ENCODE peak calls at places on chromosomes 1 and 21, in five cellular contexts. E is neural progenitor cell, O is K562, A is HepG2, D is GM12878. V is an unnamed sample.

GRCh38 chr1:228979325-228979699 is 244.0 kb downstream of the RHOU start:
- DNase-seq in E (no peak), O (no peak), A (no peak), D (no peak), V (no peak)

GRCh38 chr1:22949807-22950462 is 22.7 kb downstream of the LACTBL1 start:
- DNase-seq in E (no peak), O (no peak), A (no peak), D (no peak), V (no peak)

GRCh38 chr1:247113094-247113497 is 8.9 kb upstream of the ZNF669 start:
- DNase-seq in E (no peak), O (no peak), A (peak), D (no peak), V (no peak)

GRCh38 chr1:230867903-230868735 is at the start of gene C1orf198:
- DNase-seq in E (peak), O (peak), A (peak), D (no peak), V (no peak)

GRCh38 chr1:109764561-109765482 is 1.1 kb upstream of the EPS8L3 start:
- DNase-seq in E (no peak), O (no peak), A (no peak), D (no peak), V (no peak)

GRCh38 chr1:212035123-212035834 is at the start of the genes DTL and INTS7:
- DNase-seq in E (peak), O (peak), A (peak), D (peak), V (peak)

GRCh38 chr1:9453375-9454093 is 85.7 kb upstream of the SLC25A33 start:
- DNase-seq in E (no peak), O (no peak), A (no peak), D (no peak), V (no peak)

GRCh38 chr1:8560611-8561544 is 243.0 kb downstream of the SLC45A1 start:
- DNase-seq in E (peak), O (peak), A (peak), D (no peak), V (peak)

GRCh38 chr1:119617751-119618691 is 30.0 kb downstream of the ZNF697 start:
- DNase-seq in E (no peak), O (no peak), A (peak), D (no peak), V (no peak)

GRCh38 chr1:20739225-20739624 is 6.7 kb upstream of the SH2D5 start:
- DNase-seq in E (no peak), O (no peak), A (no peak), D (no peak), V (no peak)

GRCh38 chr1:46489169-46489637 is 433 bp upstream of the DMBX1 start:
- DNase-seq in E (no peak), O (no peak), A (no peak), D (no peak), V (no peak)

GRCh38 chr1:44616991-44617702 is 57.1 kb downstream of the TMEM53 start:
- DNase-seq in E (peak), O (no peak), A (no peak), D (no peak), V (no peak)

GRCh38 chr1:52580283-52580682 is 21.9 kb upstream of the GPX7 start:
- DNase-seq in E (no peak), O (no peak), A (no peak), D (no peak), V (no peak)

GRCh38 chr1:78840447-78841251 is 165.9 kb downstream of the ADGRL4 start:
- DNase-seq in E (peak), O (no peak), A (no peak), D (no peak), V (no peak)

DNA sequence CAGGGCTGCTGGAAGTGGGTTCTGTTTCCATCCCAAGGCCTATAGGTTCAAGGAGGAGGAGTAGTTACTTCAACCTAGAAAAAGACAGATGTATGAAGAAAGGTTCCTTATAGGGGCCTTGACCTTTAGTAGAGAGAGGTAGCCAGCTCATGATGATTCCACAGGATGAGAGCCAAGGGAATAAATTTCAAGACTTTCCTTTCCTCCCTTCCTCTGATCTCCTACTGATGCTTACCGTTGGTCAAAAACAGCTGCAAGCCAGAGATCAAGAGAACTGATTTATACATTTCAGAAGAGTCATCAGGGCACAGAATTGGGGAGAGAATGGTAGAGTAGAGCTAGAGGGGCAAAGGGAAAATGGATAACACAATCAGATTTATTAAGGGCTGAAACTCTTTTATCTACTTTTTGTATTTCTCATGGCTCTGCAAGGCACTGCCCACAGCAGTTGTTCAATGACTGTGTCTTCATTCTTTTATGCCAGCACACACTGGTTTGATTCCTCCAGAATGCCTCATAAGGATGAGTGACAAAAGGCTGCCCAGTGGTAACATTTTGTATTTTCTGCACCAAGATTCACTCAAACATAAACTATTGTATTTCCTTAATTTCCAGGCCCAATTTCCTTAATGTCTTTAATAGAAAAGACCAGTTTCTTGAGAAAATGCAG is 37.4 kb downstream of the AK5 start:
- DNase-seq in E (no peak), O (no peak), A (no peak), D (no peak), V (no peak)
- H3K9ac ChIP-seq in E (no peak), O (no peak), A (no peak), D (no peak), V (no peak)

GRCh38 chr21:42833859-42834729 is 45.2 kb downstream of the WDR4 start:
- DNase-seq in E (no peak), O (peak), A (no peak), D (no peak), V (no peak)
- TF ChIP-seq EZH2 in E (no peak), O (no peak), A (no peak), D (no peak), V (no peak)

DNA sequence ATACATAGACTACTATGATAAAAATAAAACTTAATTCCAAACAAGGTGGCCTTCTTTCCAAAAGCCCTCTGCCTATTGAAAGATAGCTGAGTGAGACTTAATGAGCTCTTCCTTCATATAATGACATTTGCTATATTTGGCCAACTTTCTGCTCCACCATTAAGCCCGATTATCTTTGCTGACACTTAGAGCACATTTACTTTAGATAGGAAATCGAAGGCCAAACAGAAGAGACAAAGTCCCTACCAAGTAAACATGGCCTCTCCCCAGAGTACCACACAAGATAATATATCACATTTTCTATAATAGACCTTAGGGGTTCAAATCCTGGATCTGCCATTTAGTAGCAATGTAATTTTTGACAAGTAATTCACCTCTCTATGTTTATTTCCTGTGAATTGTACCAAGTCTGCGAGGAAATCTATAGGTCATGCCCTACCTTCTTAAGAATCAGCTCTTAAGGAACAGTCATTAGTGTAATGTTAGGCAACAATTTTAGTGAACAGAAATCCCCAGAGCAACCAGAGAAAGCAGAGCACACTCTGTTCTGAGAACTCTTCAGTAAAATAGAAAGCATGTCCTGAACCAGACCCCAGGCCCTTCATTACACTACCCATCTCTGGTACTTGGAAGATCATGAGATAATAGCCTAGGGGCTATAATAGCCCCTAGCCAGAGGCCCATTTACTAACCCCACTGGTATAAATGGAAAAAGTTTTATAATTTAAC is 17.3 kb upstream of the COA6 start:
- DNase-seq in E (no peak), O (no peak), A (peak), D (no peak), V (no peak)
- H3K4me3 ChIP-seq in E (no peak), O (no peak), A (peak), D (peak), V (no peak)

GRCh38 chr1:155083865-155084721 is 5.5 kb downstream of the EFNA3 start:
- DNase-seq in E (no peak), O (peak), A (peak), D (no peak), V (no peak)

GRCh38 chr1:155080250-155081228 is 1.9 kb downstream of the EFNA3 start:
- DNase-seq in E (peak), O (peak), A (no peak), D (no peak), V (no peak)

GRCh38 chr1:155081472-155082300 is 3.0 kb downstream of the EFNA3 start:
- DNase-seq in E (peak), O (no peak), A (no peak), D (no peak), V (no peak)

GRCh38 chr1:155082941-155083541 is 4.4 kb downstream of the EFNA3 start:
- DNase-seq in E (no peak), O (no peak), A (no peak), D (no peak), V (no peak)

GRCh38 chr1:155082301-155082940 is 3.8 kb downstream of the EFNA3 start:
- DNase-seq in E (peak), O (no peak), A (no peak), D (no peak), V (no peak)
- H3K9ac ChIP-seq in E (no peak), O (no peak), A (no peak), D (no peak), V (no peak)

DNA sequence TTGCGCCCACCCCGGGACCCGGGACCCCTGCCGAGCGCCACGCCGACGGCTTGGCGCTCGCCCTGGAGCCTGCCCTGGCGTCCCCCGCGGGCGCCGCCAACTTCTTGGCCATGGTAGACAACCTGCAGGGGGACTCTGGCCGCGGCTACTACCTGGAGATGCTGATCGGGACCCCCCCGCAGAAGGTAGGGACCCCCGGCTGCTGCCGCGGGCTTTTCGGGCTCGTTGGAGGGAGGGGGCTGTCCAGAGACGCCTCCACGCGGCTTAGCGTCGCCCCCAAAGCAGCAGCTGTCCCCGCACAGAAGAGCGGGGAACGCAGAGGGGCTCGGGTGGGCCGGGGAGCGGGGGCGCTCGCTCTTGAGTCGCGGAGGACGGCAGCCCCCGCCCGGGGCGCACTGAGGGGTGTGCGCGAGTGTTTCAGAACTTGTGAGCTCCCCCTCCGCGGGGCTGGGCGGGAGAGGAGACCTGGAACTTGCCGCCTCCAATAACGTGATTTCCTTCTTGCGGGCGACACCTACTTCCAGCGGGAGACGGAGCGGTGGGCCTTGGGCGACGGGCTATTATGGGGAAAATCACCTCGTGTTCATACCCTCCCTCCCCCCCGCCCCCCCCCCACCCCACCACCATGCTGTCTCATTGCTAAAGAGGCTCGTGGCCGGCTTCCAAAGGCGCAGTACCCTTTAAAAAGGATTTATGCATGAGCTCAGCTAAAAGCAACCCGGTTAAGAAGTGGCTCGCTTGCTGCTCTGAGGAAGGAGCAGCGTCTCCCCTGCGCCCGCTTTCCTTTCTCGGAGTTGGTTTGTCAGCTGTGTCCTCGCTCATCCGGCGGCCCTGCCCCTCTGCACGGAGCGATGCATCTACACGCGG is 664 bp downstream of the BACE2 start:
- DNase-seq in E (peak), O (no peak), A (no peak), D (no peak), V (no peak)
- TF ChIP-seq EZH2 in E (peak), O (no peak), A (peak), D (no peak), V (no peak)

GRCh38 chr1:89363196-89363595 is 663 bp upstream of the GBP6 start:
- DNase-seq in E (no peak), O (no peak), A (no peak), D (peak), V (no peak)
- H3K4me3 ChIP-seq in E (no peak), O (no peak), A (no peak), D (no peak), V (peak)

DNA sequence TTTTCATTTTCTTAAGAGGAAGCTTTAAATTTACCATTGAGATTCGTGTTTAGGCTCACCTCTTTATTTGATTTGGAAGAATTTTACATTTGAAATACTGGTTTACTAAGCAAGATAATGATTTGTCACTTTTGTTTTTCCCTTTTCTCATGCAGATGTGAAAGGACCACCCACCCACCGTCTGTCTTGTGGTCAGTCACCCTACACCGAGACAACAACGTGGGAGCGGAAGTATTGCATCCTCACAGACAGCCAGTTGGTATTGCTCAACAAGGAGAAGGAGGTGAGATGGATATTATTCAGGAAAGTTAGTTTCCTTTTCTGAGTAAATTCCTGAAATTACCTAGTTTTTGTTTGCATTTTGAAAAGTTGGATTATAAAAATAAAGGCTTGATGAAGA is 189.5 kb downstream of the RASAL2 start:
- DNase-seq in E (peak), O (no peak), A (no peak), D (no peak), V (no peak)
- H3K9ac ChIP-seq in E (no peak), O (no peak), A (no peak), D (no peak), V (no peak)

V was measured in SK-N-MC.